ENCODE peak calls at places on chromosomes 1 and 21, in six cellular contexts. One of them, this sample, is unnamed. For H3K4me1, the result is how much of the 10 kb centered on the place peaks cover.

GRCh38 chr21:35540950-35541632 is 492.0 kb upstream of the RUNX1 start:
- DNase-seq in GM23338: no peak
- DNase-seq in A549: no peak
- DNase-seq in fibroblast of lung: peak
- DNase-seq in uterus: no peak
- DNase-seq in upper lobe of right lung: no peak
- DNase-seq in this sample: peak

GRCh38 chr1:154741747-154742495 is 128.2 kb downstream of the KCNN3 start:
- DNase-seq in A549: peak
- DNase-seq in GM23338: peak
- DNase-seq in fibroblast of lung: peak
- DNase-seq in uterus: peak
- DNase-seq in upper lobe of right lung: no peak
- DNase-seq in this sample: peak

GRCh38 chr1:184062640-184063280 is 11.2 kb downstream of the TSEN15 start:
- DNase-seq in uterus: no peak
- DNase-seq in upper lobe of right lung: no peak
- DNase-seq in A549: no peak
- DNase-seq in GM23338: peak
- DNase-seq in fibroblast of lung: peak
- DNase-seq in this sample: no peak

GRCh38 chr1:48878191-48878940 is 101.7 kb upstream of the BEND5 start:
- DNase-seq in upper lobe of right lung: no peak
- DNase-seq in GM23338: no peak
- DNase-seq in uterus: no peak
- DNase-seq in A549: peak
- DNase-seq in fibroblast of lung: peak
- DNase-seq in this sample: no peak

GRCh38 chr1:55289614-55290013 is 74.5 kb upstream of the USP24 start:
- DNase-seq in GM23338: peak
- DNase-seq in uterus: no peak
- DNase-seq in A549: peak
- DNase-seq in fibroblast of lung: no peak
- DNase-seq in upper lobe of right lung: no peak
- DNase-seq in this sample: no peak

GRCh38 chr1:164470996-164471395 is 88.0 kb upstream of the PBX1 start:
- DNase-seq in uterus: no peak
- DNase-seq in fibroblast of lung: peak
- DNase-seq in A549: no peak
- DNase-seq in upper lobe of right lung: no peak
- DNase-seq in GM23338: no peak
- DNase-seq in this sample: no peak

GRCh38 chr1:205812271-205812877 is 624 bp downstream of the SLC41A1 start:
- DNase-seq in GM23338: peak
- DNase-seq in A549: no peak
- DNase-seq in fibroblast of lung: peak
- DNase-seq in uterus: peak
- DNase-seq in upper lobe of right lung: no peak
- DNase-seq in this sample: peak

GRCh38 chr1:60078182-60078581 is 4.6 kb upstream of the C1orf87 start:
- DNase-seq in upper lobe of right lung: no peak
- DNase-seq in fibroblast of lung: peak
- DNase-seq in GM23338: no peak
- DNase-seq in A549: no peak
- DNase-seq in uterus: no peak
- DNase-seq in this sample: no peak

GRCh38 chr1:10692401-10693021 is 103.9 kb downstream of the CASZ1 start:
- DNase-seq in upper lobe of right lung: peak
- DNase-seq in uterus: no peak
- DNase-seq in fibroblast of lung: no peak
- DNase-seq in GM23338: no peak
- DNase-seq in A549: peak
- DNase-seq in this sample: peak

GRCh38 chr1:153941826-153942725 is 4.4 kb downstream of the DENND4B start:
- DNase-seq in A549: no peak
- DNase-seq in uterus: no peak
- DNase-seq in GM23338: no peak
- DNase-seq in fibroblast of lung: no peak
- DNase-seq in upper lobe of right lung: peak
- DNase-seq in this sample: no peak

DNA sequence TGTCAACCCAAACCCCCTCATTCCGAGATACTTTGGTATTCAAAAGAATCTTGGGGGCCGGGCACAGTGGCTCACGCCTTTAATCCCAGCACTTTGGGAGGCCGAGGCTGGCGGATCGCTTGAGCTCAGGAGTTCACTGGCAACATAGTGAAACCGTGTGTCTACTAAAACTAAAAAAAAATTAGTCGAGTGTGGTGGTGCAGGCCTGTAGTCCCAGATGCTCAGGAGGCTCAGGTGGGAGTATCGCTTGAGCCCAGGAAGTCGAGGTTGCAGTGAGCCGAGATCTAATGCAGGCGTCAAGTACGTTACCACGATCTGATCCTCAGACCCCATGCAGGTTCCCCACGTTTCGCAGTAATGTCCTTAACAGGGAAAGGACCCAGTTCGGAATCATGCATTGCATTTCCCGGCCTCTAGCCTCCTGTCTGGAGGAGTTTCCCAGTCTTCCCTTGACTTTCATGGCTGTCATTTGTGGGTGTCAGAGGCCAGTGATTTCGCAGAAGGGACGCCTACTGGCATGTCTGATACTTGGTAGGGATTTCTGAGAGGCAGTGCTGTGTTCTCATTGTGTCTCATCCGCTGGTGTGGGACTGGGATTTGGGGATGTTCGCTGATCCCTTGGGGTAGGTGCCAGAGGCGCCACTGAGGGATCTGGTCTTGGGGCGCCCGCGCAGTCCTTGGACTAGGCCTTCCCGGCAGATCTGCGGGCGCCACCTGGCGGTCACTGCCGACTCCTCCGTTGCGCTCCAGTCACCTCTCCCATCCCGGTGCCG is 39.3 kb upstream of the HMGN1 start:
- DNase-seq in A549: peak
- DNase-seq in uterus: peak
- DNase-seq in GM23338: peak
- DNase-seq in upper lobe of right lung: peak
- DNase-seq in fibroblast of lung: peak
- DNase-seq in this sample: peak
- H3K4me1 ChIP-seq in A549: under half
- H3K4me1 ChIP-seq in uterus: under half
- H3K4me1 ChIP-seq in GM23338: under half
- H3K4me1 ChIP-seq in upper lobe of right lung: under half
- H3K4me1 ChIP-seq in fibroblast of lung: under half
- H3K4me1 ChIP-seq in this sample: under half

GRCh38 chr1:220370041-220370700 is 97.9 kb upstream of the RAB3GAP2 start:
- DNase-seq in GM23338: no peak
- DNase-seq in A549: peak
- DNase-seq in upper lobe of right lung: no peak
- DNase-seq in fibroblast of lung: peak
- DNase-seq in uterus: no peak
- DNase-seq in this sample: no peak

GRCh38 chr1:220369511-220369910 is 97.3 kb upstream of the RAB3GAP2 start:
- DNase-seq in upper lobe of right lung: no peak
- DNase-seq in fibroblast of lung: no peak
- DNase-seq in GM23338: no peak
- DNase-seq in A549: no peak
- DNase-seq in uterus: no peak
- DNase-seq in this sample: no peak

GRCh38 chr1:220367833-220368232 is 95.6 kb upstream of the RAB3GAP2 start:
- DNase-seq in upper lobe of right lung: no peak
- DNase-seq in fibroblast of lung: peak
- DNase-seq in GM23338: no peak
- DNase-seq in uterus: no peak
- DNase-seq in A549: no peak
- DNase-seq in this sample: no peak

GRCh38 chr1:220366269-220366668 is 94.0 kb upstream of the RAB3GAP2 start:
- DNase-seq in GM23338: no peak
- DNase-seq in fibroblast of lung: no peak
- DNase-seq in A549: no peak
- DNase-seq in upper lobe of right lung: no peak
- DNase-seq in uterus: no peak
- DNase-seq in this sample: no peak

DNA sequence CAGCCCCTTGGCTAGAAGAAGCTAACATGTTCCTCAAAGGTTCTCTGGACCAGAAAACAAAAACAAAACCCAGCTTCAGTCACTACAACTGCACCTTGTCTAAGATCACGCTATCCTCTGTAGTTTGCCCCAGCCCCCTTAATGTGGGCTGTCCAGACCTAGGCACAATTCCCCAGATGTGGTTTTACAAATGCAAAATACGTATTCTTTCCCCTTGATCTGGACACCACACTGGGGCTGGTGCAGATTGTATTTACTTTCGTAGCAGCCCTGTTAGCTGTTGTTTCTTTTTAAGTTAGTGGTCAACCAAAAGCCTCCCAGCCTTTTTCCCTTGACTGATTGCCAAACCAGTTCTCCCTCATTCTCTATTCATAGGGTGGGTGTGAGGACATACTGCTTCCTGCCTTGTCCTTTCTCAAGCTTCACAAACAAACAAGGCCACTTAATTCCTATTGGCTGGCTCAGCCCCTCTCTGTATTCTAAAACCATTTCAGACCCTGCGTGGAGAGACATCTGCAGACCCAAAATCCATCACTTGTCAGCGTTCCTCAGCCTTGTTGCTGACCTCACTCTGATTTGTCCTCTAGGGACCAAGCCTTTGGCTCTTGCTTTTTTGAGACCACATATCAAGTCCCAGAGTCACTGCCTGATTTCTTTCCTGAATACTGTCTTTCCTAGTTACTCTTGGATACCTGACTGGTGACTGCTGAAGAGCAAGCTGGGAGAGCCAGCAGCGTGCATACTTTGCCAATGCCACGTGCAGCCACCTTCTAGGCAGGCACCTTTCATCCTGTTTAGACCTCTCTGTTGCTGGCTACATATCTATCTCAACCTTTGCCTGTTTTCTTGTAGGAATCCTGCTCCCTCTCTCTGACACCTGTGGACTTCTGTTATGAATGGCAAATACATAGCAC is 96.4 kb upstream of the RAB3GAP2 start:
- DNase-seq in GM23338: peak
- DNase-seq in upper lobe of right lung: no peak
- DNase-seq in uterus: no peak
- DNase-seq in fibroblast of lung: peak
- DNase-seq in A549: no peak
- DNase-seq in this sample: no peak
- TF ChIP-seq CTCF in GM23338: no peak
- TF ChIP-seq CTCF in upper lobe of right lung: no peak
- TF ChIP-seq CTCF in uterus: no peak
- TF ChIP-seq CTCF in fibroblast of lung: no peak
- TF ChIP-seq CTCF in A549: no peak
- TF ChIP-seq CTCF in this sample: no peak

GRCh38 chr1:202567747-202568146 is 142.5 kb downstream of the SYT2 start:
- DNase-seq in upper lobe of right lung: no peak
- DNase-seq in uterus: no peak
- DNase-seq in A549: no peak
- DNase-seq in GM23338: peak
- DNase-seq in fibroblast of lung: peak
- DNase-seq in this sample: no peak
- H3K4me1 ChIP-seq in upper lobe of right lung: under half
- H3K4me1 ChIP-seq in uterus: under half
- H3K4me1 ChIP-seq in A549: under half
- H3K4me1 ChIP-seq in GM23338: under half
- H3K4me1 ChIP-seq in fibroblast of lung: under half
- H3K4me1 ChIP-seq in this sample: under half

GRCh38 chr1:26861286-26861701 is 1.7 kb upstream of the SFN start:
- DNase-seq in fibroblast of lung: peak
- DNase-seq in uterus: no peak
- DNase-seq in upper lobe of right lung: no peak
- DNase-seq in A549: peak
- DNase-seq in GM23338: peak
- DNase-seq in this sample: peak
- TF ChIP-seq CTCF in fibroblast of lung: peak
- TF ChIP-seq CTCF in uterus: no peak
- TF ChIP-seq CTCF in upper lobe of right lung: no peak
- TF ChIP-seq CTCF in A549: no peak
- TF ChIP-seq CTCF in GM23338: peak
- TF ChIP-seq CTCF in this sample: no peak

This sample was measured in Caco-2.